ENCODE peak calls at places on chromosome 6, in eight cellular contexts. E is RWPE2; T is foreskin keratinocyte; K is effector memory CD8-positive, alpha-beta T cell; R is right lobe of liver; W is activated T-cell treated with anti-CD3 and anti-CD28 coated beads, Interleukin-2, amount 50 U/mL, for 72 hours; P is activated B cell treated with CpG ODN at 0.5 μM for 24 hours; V is sciatic nerve. U is an unnamed sample.

GRCh38 chr6:73823046-73823735 is 127.2 kb downstream of the CD109 start:
- ATAC-seq in E (no peak), T (no peak), K (no peak), R (no peak), W (no peak), P (no peak), V (no peak), U (no peak)

GRCh38 chr6:27791182-27791939 is 120.8 kb downstream of the OR2B2 start:
- ATAC-seq in E (peak), T (peak), K (no peak), R (peak), W (peak), P (no peak), V (peak), U (peak)

GRCh38 chr6:124870611-124871201 is 91.5 kb upstream of the RNF217 start:
- ATAC-seq in E (no peak), T (no peak), K (no peak), R (peak), W (no peak), P (no peak), V (no peak), U (no peak)

GRCh38 chr6:135211306-135211702 is 30.2 kb downstream of the MYB start:
- ATAC-seq in E (no peak), T (no peak), K (no peak), R (no peak), W (no peak), P (no peak), V (no peak), U (no peak)

GRCh38 chr6:47072667-47073066 is 30.5 kb upstream of the ADGRF1 start:
- ATAC-seq in E (no peak), T (no peak), K (no peak), R (no peak), W (no peak), P (no peak), V (no peak), U (no peak)

GRCh38 chr6:43090557-43090952 is 14.4 kb downstream of the PTK7 start:
- ATAC-seq in E (no peak), T (no peak), K (no peak), R (no peak), W (no peak), P (no peak), V (peak), U (no peak)

GRCh38 chr6:156976144-156977088 is 199.2 kb downstream of the ARID1B start:
- ATAC-seq in E (no peak), T (no peak), K (peak), R (no peak), W (peak), P (peak), V (peak), U (peak)

GRCh38 chr6:24931752-24932691 is 3.7 kb downstream of the RIPOR2 start:
- ATAC-seq in E (peak), T (peak), K (no peak), R (no peak), W (peak), P (peak), V (no peak), U (peak)

GRCh38 chr6:108738684-108739406 is 109.4 kb upstream of the ARMC2 start:
- ATAC-seq in E (no peak), T (no peak), K (no peak), R (no peak), W (no peak), P (no peak), V (no peak), U (no peak)

GRCh38 chr6:27478141-27478705 is 5.3 kb upstream of the ZNF184 start:
- ATAC-seq in E (peak), T (no peak), K (no peak), R (peak), W (peak), P (peak), V (no peak), U (peak)

GRCh38 chr6:42197574-42198362 is 3.0 kb upstream of the GUCA1B start:
- ATAC-seq in E (peak), T (no peak), K (peak), R (peak), W (peak), P (no peak), V (no peak), U (peak)

U was measured in activated T-helper 17 cell treated with anti-CD3 and anti-CD28 coated beads, Interleukin-2, amount 50 U/mL, for 72 hours.